ENCODE peak calls at places on chromosomes 1 and 21, in eight cellular contexts. O is psoas muscle; Q is GM20000; L is CD4-positive, alpha-beta T cell; T is H1; U is AG10803; Y is CD8-positive, alpha-beta T cell; G is Peyer's patch. E is an unnamed sample.

GRCh38 chr1:107575226-107575625 is 389.8 kb downstream of the VAV3 start:
- DNase-seq in T (no peak), G (no peak), Y (no peak), Q (no peak), O (no peak), U (no peak), L (no peak), E (no peak)

GRCh38 chr1:159054427-159054826 is 22.1 kb downstream of the AIM2 start:
- DNase-seq in Y (no peak), Q (no peak), U (no peak), T (no peak), G (no peak), O (no peak), L (no peak), E (no peak)

GRCh38 chr1:154353460-154353904 is 28.2 kb downstream of the ATP8B2 start:
- DNase-seq in O (no peak), T (no peak), Y (no peak), U (peak; percentile 59), Q (peak; percentile 55), L (no peak), G (peak; percentile 78), E (no peak)

GRCh38 chr1:13699936-13700520 is at the start of gene PRDM2:
- DNase-seq in T (no peak), U (peak; percentile 42), O (peak; percentile 72), G (peak; percentile 75), L (peak; percentile 48), Y (peak; percentile 44), Q (peak; percentile 84), E (peak; percentile 66)

GRCh38 chr1:224644553-224645154 is 28.5 kb downstream of the CNIH3 start:
- DNase-seq in U (peak; percentile 53), Q (peak; percentile 66), L (peak; percentile 13), G (peak; percentile 80), Y (peak; percentile 45), O (no peak), T (peak; percentile 41), E (peak; percentile 29)

GRCh38 chr21:35682874-35683549 is 377.3 kb downstream of the SETD4 start:
- DNase-seq in O (no peak), Q (no peak), L (no peak), U (no peak), Y (no peak), T (no peak), G (no peak), E (no peak)

GRCh38 chr1:241627453-241628329 is 12.5 kb downstream of the CHML start:
- DNase-seq in U (peak; percentile 77), O (no peak), Y (no peak), G (peak; percentile 65), T (no peak), Q (peak; percentile 49), L (peak; percentile 8), E (no peak)

GRCh38 chr1:3377604-3378279 is 76.7 kb upstream of the ARHGEF16 start:
- DNase-seq in Q (no peak), Y (no peak), T (no peak), G (no peak), O (no peak), U (no peak), L (no peak), E (no peak)

GRCh38 chr1:243473281-243474210 is 217.7 kb downstream of the SDCCAG8 start:
- DNase-seq in L (no peak), Y (no peak), G (no peak), T (no peak), O (no peak), U (peak; percentile 33), Q (peak; percentile 45), E (no peak)

GRCh38 chr1:100597069-100597741 is 59.3 kb downstream of the GPR88 start:
- DNase-seq in Q (no peak), G (no peak), T (no peak), L (no peak), Y (no peak), O (no peak), U (peak; percentile 87), E (no peak)

GRCh38 chr1:217564833-217565232 is 66.1 kb downstream of the GPATCH2 start:
- DNase-seq in G (no peak), U (no peak), Y (no peak), T (no peak), O (no peak), L (no peak), Q (no peak), E (no peak)

GRCh38 chr1:43437031-43437973 is 16.4 kb downstream of the HYI start:
- DNase-seq in L (no peak), Y (no peak), G (peak; percentile 39), U (no peak), T (no peak), Q (no peak), O (no peak), E (no peak)

GRCh38 chr1:244801246-244801645 is 34.2 kb upstream of the COX20 start:
- DNase-seq in Q (peak; percentile 66), L (peak; percentile 35), Y (peak; percentile 36), U (peak; percentile 26), T (no peak), G (peak; percentile 67), O (no peak), E (peak; percentile 20)

GRCh38 chr1:164363980-164364379 is 195.0 kb upstream of the PBX1 start:
- DNase-seq in Y (no peak), L (no peak), U (no peak), T (no peak), Q (no peak), O (no peak), G (no peak), E (no peak)

GRCh38 chr1:55836086-55836485 is 620.9 kb upstream of the USP24 start:
- DNase-seq in G (no peak), T (no peak), U (no peak), Q (no peak), L (no peak), Y (no peak), O (no peak), E (no peak)

GRCh38 chr1:165418195-165418594 is 26.7 kb downstream of the RXRG start:
- DNase-seq in L (no peak), Y (no peak), Q (no peak), G (no peak), O (no peak), T (no peak), U (no peak), E (no peak)

DNA sequence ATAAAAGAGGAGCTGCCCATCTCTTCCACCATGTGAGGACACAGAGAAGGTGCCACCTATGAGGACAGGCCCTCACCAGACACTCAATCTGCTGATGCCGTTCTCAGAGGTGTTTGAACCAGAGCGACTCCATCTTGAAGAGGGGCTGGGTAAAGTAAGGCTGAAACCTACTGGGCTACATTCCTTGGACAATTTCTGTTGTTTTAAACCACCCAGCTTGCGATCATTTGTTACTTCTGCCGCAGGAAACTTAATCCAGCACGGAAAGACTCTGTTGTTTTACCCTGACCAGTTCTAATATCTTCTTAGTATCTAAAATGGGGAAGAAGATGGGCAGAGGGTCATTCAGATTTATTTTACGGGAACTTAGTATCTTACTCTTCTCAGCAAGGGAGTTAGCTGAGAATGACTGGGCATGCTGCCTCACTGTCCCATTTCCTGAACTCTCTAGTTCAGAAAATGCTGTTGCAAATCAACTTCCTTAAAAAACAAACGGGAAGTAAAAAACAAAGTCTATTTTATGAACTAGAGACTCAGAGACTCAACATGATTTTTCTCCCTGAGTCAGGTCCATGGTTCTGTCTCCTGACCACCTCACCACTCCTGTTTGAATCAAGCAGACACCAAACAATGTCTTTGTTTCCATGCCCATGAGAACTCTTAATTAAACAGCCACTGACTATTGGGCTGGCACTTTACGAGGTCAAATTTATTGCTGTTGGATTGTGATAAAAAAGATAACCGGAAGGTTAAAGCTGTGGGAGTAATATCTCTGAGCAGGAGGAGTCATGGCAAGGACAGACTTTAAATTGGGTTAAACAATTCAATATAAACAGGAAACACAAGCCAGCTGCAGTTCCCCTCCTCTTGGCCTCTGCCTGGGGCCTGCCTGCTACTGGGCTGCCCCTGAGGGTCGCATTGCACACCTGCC is 23.8 kb upstream of the IFNAR1 start:
- DNase-seq in U (no peak), T (no peak), Y (no peak), O (no peak), L (no peak), Q (no peak), G (no peak), E (no peak)
- TF ChIP-seq CTCF in U (no peak), T (no peak), Y (no peak), O (no peak), L (no peak), Q (no peak), G (no peak), E (no peak)

DNA sequence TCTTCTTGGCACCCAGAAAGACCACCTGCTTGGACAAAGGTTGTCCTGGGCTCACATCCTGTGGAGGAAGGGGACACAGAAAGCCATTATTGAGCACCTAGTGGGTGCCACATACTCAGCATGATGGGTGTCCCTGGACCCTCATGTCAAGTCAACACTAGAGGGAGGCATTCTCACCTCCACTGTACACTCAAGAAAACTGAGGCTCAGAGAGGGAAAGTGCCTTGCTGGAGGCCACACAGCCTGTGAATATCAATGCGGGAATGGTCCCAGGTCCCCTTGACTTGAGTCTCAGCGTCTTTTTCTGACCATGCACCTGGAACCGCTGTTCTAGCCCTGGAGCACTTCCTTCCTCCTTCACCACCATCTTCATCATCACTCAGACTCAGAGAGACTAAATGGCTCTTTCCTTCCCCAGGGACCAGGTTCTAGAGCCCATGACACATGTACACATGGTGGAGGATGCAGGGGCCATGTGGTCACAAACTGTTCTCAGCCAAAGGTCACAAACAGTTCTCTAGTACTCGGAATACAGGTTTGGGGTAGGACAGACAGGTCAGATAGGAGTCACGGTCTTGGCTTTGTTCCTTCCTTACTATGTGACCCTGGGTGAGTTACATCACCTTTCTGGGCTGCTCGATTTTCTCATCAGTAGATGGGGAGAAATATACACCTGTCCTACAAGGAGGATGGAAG is 89.2 kb upstream of the WNT4 start:
- DNase-seq in Q (no peak), O (peak; percentile 4), L (no peak), G (no peak), U (no peak), T (no peak), Y (no peak), E (no peak)
- TF ChIP-seq CTCF in Q (no peak), O (no peak), L (no peak), G (no peak), U (no peak), T (no peak), Y (no peak), E (no peak)

GRCh38 chr1:113958691-113959090 is 20.6 kb upstream of the OLFML3 start:
- DNase-seq in L (no peak), Y (no peak), O (no peak), G (no peak), Q (no peak), T (no peak), U (no peak), E (no peak)

GRCh38 chr1:113966013-113966412 is 13.3 kb upstream of the OLFML3 start:
- DNase-seq in U (peak; percentile 36), G (no peak), Y (no peak), T (no peak), O (no peak), L (no peak), Q (no peak), E (no peak)

GRCh38 chr1:113963281-113963906 is 15.9 kb upstream of the OLFML3 start:
- DNase-seq in L (no peak), Q (no peak), T (no peak), Y (no peak), G (no peak), U (peak; percentile 23), O (no peak), E (no peak)
- TF ChIP-seq CTCF in L (no peak), Q (no peak), T (no peak), Y (no peak), G (no peak), U (peak; percentile 32), O (no peak), E (no peak)

DNA sequence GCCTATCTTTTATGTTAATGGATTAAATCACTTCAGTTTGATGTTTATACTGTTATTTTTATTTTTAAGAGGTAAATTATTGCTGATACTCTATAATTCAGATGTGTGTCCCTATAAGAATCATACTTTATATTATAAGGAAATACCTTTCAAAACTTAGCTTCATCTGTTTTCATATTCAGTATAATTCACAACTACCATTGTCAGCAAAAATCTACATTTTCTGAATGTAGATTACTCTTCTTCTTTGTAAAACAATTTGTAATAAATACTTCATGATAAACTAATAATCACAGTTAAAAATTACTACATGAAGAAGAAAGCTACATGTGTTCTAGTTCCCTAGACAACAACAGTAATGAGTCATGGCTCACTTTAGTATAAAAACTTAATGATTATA is 115.4 kb upstream of the SERTAD4 start:
- DNase-seq in G (no peak), Q (no peak), L (no peak), T (no peak), Y (no peak), U (no peak), O (no peak), E (no peak)
- TF ChIP-seq CTCF in G (no peak), Q (no peak), L (no peak), T (no peak), Y (no peak), U (no peak), O (no peak), E (no peak)

E was measured in natural killer cell.